ENCODE peak calls at places on chromosomes 11 and 22, in nine cellular contexts. O is colonic mucosa; Q is OCI-LY7; B is left ventricle myocardium inferior; F is CD8-positive, alpha-beta T cell; I is ovary; S is kidney; M is GM23248; R is HCT116. J is an unnamed sample.

GRCh38 chr22:48757581-48757980 is 1070.1 kb downstream of the BRD1 start:
- DNase-seq in S (peak), R (no peak), Q (no peak), O (peak), F (peak), B (no peak), M (no peak), I (peak), J (peak)

GRCh38 chr22:30195245-30196140 is 51.1 kb downstream of the LIF start:
- DNase-seq in M (peak), R (no peak), F (no peak), O (no peak), S (no peak), Q (no peak), B (no peak), I (no peak), J (peak)

GRCh38 chr22:49820984-49821383 is 6.7 kb downstream of the BRD1 start:
- DNase-seq in F (no peak), I (no peak), B (no peak), S (no peak), O (no peak), M (peak), Q (no peak), R (no peak), J (peak)

GRCh38 chr11:43894546-43894945 is 13.9 kb downstream of the ALKBH3 start:
- DNase-seq in B (no peak), O (no peak), Q (no peak), S (no peak), I (no peak), F (no peak), M (no peak), R (no peak), J (no peak)

GRCh38 chr11:65558785-65559509 is 788 bp upstream of the LTBP3 start:
- DNase-seq in B (peak), O (peak), Q (no peak), F (no peak), S (peak), M (peak), R (no peak), I (peak), J (peak)

GRCh38 chr11:116925050-116925449 is 87.6 kb upstream of the APOA1 start:
- DNase-seq in S (no peak), M (no peak), F (no peak), Q (peak), O (no peak), B (no peak), R (no peak), I (no peak), J (no peak)

GRCh38 chr22:26360169-26360885 is 68.7 kb upstream of the ASPHD2 start:
- DNase-seq in O (peak), M (peak), F (peak), B (peak), I (peak), R (peak), Q (peak), S (no peak), J (peak)

GRCh38 chr11:114960117-114960516 is 281.8 kb downstream of the NXPE2 start:
- DNase-seq in O (no peak), R (no peak), I (no peak), F (no peak), B (no peak), Q (no peak), S (no peak), M (no peak), J (no peak)

GRCh38 chr11:23725752-23726151 is 771.1 kb upstream of the LUZP2 start:
- DNase-seq in M (peak), I (no peak), R (no peak), O (no peak), B (no peak), F (no peak), Q (no peak), S (no peak), J (no peak)

GRCh38 chr22:24440718-24441405 is 13.5 kb downstream of the ADORA2A start:
- DNase-seq in I (peak), O (no peak), R (no peak), M (no peak), B (no peak), Q (no peak), S (peak), F (no peak), J (peak)

GRCh38 chr22:17501679-17502285 is 61.5 kb upstream of the SLC25A18 start:
- DNase-seq in R (peak), F (no peak), M (peak), O (peak), S (no peak), I (peak), Q (peak), B (no peak), J (peak)

GRCh38 chr22:38549106-38549884 is 20.7 kb downstream of the DMC1 start:
- DNase-seq in I (no peak), S (no peak), B (no peak), F (no peak), R (no peak), Q (peak), M (no peak), O (no peak), J (no peak)

GRCh38 chr22:29520851-29521250 is 32.7 kb downstream of the THOC5 start:
- DNase-seq in B (no peak), S (no peak), F (no peak), R (no peak), M (peak), O (no peak), I (no peak), Q (no peak), J (peak)

GRCh38 chr11:112229746-112230433 is 3.7 kb downstream of the PTS start:
- DNase-seq in I (no peak), S (no peak), M (peak), O (no peak), R (no peak), B (no peak), F (no peak), Q (no peak), J (no peak)

GRCh38 chr11:65572356-65573043 is at the start of gene FAM89B:
- DNase-seq in B (peak), M (peak), O (peak), S (peak), R (no peak), F (peak), Q (peak), I (peak), J (peak)

GRCh38 chr11:45543808-45544422 is 121.5 kb downstream of the CHST1 start:
- DNase-seq in S (no peak), B (no peak), I (no peak), Q (peak), F (no peak), M (peak), R (no peak), O (no peak), J (no peak)

GRCh38 chr11:115552151-115552550 is 47.9 kb upstream of the CADM1 start:
- DNase-seq in B (no peak), O (no peak), S (no peak), M (no peak), I (no peak), F (no peak), Q (no peak), R (no peak), J (no peak)

GRCh38 chr11:12706531-12707499 is 32.6 kb downstream of the TEAD1 start:
- DNase-seq in B (peak), F (no peak), R (no peak), M (no peak), I (no peak), O (peak), Q (no peak), S (peak), J (no peak)
- H3K27ac ChIP-seq in B (peak), F (no peak), R (no peak), M (no peak), I (no peak), O (no peak), Q (no peak), S (no peak), J (no peak)

DNA sequence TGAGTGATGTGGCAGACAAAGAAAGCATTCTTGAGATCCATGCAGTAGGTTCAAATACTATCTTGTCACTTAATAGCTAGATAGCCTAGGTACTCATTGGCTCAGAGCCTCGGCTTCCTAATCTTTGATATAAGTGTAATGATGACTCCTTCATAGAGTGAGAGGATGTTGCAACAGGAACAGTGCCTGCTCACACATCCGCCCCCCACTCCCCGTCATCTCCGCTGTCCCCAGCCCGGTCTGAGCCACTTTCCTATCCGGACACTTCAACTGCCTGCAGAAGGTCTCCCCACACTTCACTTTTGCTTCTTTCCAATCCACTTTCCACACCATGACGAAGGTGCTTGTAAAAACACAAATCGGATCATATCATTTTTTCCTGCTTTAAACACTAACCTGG is 128.8 kb downstream of the NTM start:
- DNase-seq in M (no peak), R (no peak), Q (no peak), B (no peak), O (no peak), I (no peak), F (no peak), S (no peak), J (no peak)
- H3K27ac ChIP-seq in M (no peak), R (no peak), Q (no peak), B (no peak), O (no peak), I (no peak), F (no peak), S (no peak), J (no peak)

GRCh38 chr22:44937216-44937615 is 72.6 kb downstream of the PHF21B start:
- DNase-seq in F (no peak), R (no peak), O (no peak), B (no peak), Q (no peak), S (peak), I (no peak), M (no peak), J (no peak)

GRCh38 chr22:44936201-44936600 is 73.6 kb downstream of the PHF21B start:
- DNase-seq in Q (no peak), O (no peak), M (no peak), I (no peak), F (no peak), B (no peak), S (peak), R (no peak), J (no peak)

GRCh38 chr22:44933829-44934735 is 75.7 kb downstream of the PHF21B start:
- DNase-seq in I (no peak), B (peak), M (no peak), R (no peak), F (no peak), S (peak), Q (no peak), O (no peak), J (peak)

GRCh38 chr22:44938886-44939285 is 70.9 kb downstream of the PHF21B start:
- DNase-seq in I (no peak), R (no peak), B (no peak), Q (no peak), S (peak), O (no peak), F (no peak), M (no peak), J (no peak)

DNA sequence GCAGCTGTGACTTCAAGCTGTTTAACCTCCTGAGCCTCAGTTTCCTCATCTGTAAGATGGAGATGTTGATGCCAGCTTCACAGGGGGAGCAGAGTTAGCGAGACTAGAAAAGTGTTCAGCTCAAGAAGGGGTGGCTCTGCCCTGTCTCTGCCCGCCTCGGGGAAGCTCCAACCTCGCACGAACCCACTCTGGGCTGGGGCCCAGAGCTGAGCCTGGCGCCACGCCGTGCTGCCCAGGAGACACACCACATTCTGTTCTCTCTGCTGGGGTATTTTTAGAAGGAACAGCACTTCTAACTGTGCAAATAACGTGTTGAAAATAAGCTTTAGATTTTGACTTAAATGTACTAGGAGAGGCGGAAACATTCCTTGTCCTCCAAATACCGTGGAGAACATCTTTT is 74.1 kb downstream of the PHF21B start:
- DNase-seq in S (no peak), I (no peak), Q (no peak), R (no peak), B (peak), F (no peak), O (no peak), M (no peak), J (no peak)
- H3K27ac ChIP-seq in S (no peak), I (no peak), Q (no peak), R (no peak), B (peak), F (no peak), O (no peak), M (no peak), J (no peak)

DNA sequence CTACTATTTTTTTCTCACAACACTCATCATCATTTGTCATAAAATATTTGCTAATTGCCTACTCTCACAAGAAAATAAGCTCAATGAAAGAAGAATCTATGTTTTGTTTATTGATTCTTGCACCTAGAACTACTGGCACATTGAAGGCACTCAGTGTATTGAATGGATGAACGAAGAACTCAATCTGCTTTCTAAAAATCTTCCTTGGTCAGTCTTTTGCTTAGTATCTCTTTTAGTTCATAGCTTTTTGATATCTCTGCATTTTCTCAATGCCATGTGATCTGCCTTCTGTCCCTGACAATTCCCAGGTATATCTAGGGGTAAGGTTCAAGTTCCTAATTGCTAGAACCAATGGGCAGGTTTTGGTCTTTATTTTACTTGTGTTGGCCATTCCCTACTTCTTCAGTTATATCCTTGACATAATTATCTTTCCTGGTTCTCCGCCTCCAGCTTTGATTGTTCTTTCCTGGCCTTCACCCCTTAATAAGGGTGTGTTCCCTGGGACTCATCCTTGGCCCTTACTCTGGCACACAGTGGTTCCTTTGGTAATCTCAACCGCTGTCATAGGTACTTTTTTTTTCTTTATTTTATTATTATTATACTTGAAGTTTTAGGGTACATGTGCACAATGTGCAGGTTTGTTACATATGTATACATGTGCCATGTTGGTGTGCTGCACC is 96.4 kb downstream of the CCDC83 start:
- DNase-seq in Q (no peak), F (no peak), M (no peak), R (no peak), I (no peak), S (no peak), O (no peak), B (no peak), J (no peak)
- H3K27ac ChIP-seq in Q (no peak), F (no peak), M (no peak), R (no peak), I (peak), S (no peak), O (no peak), B (no peak), J (no peak)

GRCh38 chr22:46453829-46454220 is 83.6 kb downstream of the CELSR1 start:
- DNase-seq in S (no peak), R (no peak), I (no peak), B (no peak), Q (no peak), F (no peak), M (no peak), O (no peak), J (no peak)

GRCh38 chr22:46455453-46455852 is 82.0 kb downstream of the CELSR1 start:
- DNase-seq in I (no peak), Q (no peak), F (no peak), M (no peak), S (peak), O (no peak), B (no peak), R (no peak), J (no peak)

GRCh38 chr22:46453006-46453828 is 84.2 kb downstream of the CELSR1 start:
- DNase-seq in Q (no peak), S (peak), I (no peak), M (no peak), F (no peak), O (no peak), R (no peak), B (no peak), J (no peak)

GRCh38 chr22:46454233-46454909 is 83.0 kb downstream of the CELSR1 start:
- DNase-seq in R (no peak), Q (no peak), I (no peak), S (peak), F (no peak), O (no peak), M (no peak), B (no peak), J (no peak)

GRCh38 chr22:46454910-46455269 is 82.5 kb downstream of the CELSR1 start:
- DNase-seq in R (peak), S (no peak), B (no peak), F (no peak), I (no peak), M (no peak), O (no peak), Q (no peak), J (no peak)
- H3K27ac ChIP-seq in R (peak), S (no peak), B (no peak), F (no peak), I (no peak), M (no peak), O (no peak), Q (no peak), J (no peak)

GRCh38 chr11:47917643-47918369 is 62.6 kb upstream of the PTPRJ start:
- DNase-seq in O (peak), M (peak), S (peak), R (peak), B (peak), I (peak), Q (peak), F (no peak), J (no peak)

GRCh38 chr11:47914743-47915142 is 65.6 kb upstream of the PTPRJ start:
- DNase-seq in F (no peak), M (no peak), O (no peak), B (no peak), S (peak), I (no peak), R (no peak), Q (no peak), J (no peak)

GRCh38 chr11:47915407-47916137 is 64.8 kb upstream of the PTPRJ start:
- DNase-seq in Q (peak), I (no peak), R (no peak), M (no peak), F (no peak), S (no peak), B (no peak), O (peak), J (no peak)

GRCh38 chr11:47918370-47918690 is 62.0 kb upstream of the PTPRJ start:
- DNase-seq in B (no peak), R (no peak), S (no peak), F (no peak), O (no peak), Q (no peak), M (peak), I (no peak), J (peak)

DNA sequence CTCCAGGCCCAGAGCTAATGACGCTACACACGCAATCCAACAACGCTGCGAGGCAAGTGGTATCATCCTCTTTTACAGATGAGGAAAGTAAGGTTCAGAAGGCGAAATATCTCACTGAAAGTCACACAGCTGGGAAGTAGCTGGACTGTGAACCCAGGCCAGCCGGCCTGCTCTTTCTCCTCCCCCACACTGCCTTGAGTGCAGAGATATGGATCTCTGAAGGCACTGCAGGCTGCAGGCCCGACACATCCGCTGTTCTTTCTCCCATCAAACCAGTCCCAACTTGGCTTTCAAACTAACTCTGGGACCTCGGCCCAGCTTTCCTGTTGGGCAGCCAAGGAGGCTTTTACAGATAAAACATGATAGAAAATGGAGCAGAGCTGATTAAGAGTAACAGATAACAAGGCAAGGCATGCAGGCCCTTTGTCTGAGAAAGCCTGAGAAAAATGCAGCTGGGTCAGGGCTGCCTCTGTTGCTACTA is 64.0 kb upstream of the PTPRJ start:
- DNase-seq in S (peak), R (no peak), Q (no peak), I (no peak), O (peak), F (no peak), B (peak), M (no peak), J (no peak)
- H3K27ac ChIP-seq in S (no peak), R (no peak), Q (no peak), I (no peak), O (no peak), F (no peak), B (peak), M (no peak), J (no peak)

GRCh38 chr11:118046051-118046963 is 30.6 kb upstream of the TMPRSS4 start:
- DNase-seq in R (no peak), S (no peak), B (no peak), I (no peak), O (no peak), M (no peak), F (peak), Q (no peak), J (no peak)
- H3K27ac ChIP-seq in R (no peak), S (no peak), B (no peak), I (no peak), O (no peak), M (no peak), F (peak), Q (no peak), J (no peak)

GRCh38 chr11:75850787-75851186 is 35.8 kb downstream of the UVRAG start:
- DNase-seq in B (no peak), R (no peak), S (no peak), O (no peak), I (no peak), Q (no peak), F (no peak), M (peak), J (no peak)
- H3K27ac ChIP-seq in B (peak), R (no peak), S (no peak), O (no peak), I (no peak), Q (no peak), F (no peak), M (peak), J (peak)

GRCh38 chr22:35380013-35380412 is 883 bp upstream of the HMOX1 start:
- DNase-seq in F (no peak), O (peak), Q (no peak), M (peak), I (no peak), R (no peak), B (no peak), S (no peak), J (peak)
- H3K27ac ChIP-seq in F (no peak), O (peak), Q (no peak), M (peak), I (no peak), R (peak), B (peak), S (peak), J (peak)

GRCh38 chr11:405976-406795 is 8.6 kb downstream of the SIGIRR start:
- DNase-seq in O (no peak), M (no peak), R (no peak), F (peak), B (no peak), S (peak), Q (no peak), I (no peak), J (no peak)
- H3K27ac ChIP-seq in O (peak), M (no peak), R (peak), F (peak), B (peak), S (peak), Q (peak), I (no peak), J (no peak)